ENCODE peak calls at places on chromosome 7, in seven cellular contexts. G is body of pancreas; O is CD8-positive, alpha-beta T cell; U is IMR-90; C is CD4-positive, CD25-positive, alpha-beta regulatory T cell; D is ovary; P is pancreas. F is an unnamed sample. For H3K4me1, the result is how much of the 10 kb centered on the place peaks cover.

GRCh38 chr7:44595934-44596635 is 10.3 kb upstream of the OGDH start:
- DNase-seq in P (no peak), O (no peak), U (peak), G (no peak), D (no peak), C (no peak), F (no peak)

GRCh38 chr7:156969972-156970420 is 20.5 kb downstream of the NOM1 start:
- DNase-seq in D (no peak), G (no peak), C (peak), P (no peak), U (peak), O (no peak), F (peak)

GRCh38 chr7:30984359-30985107 is 20.8 kb downstream of the GHRHR start:
- DNase-seq in G (no peak), O (no peak), D (no peak), C (no peak), P (no peak), U (no peak), F (peak)

GRCh38 chr7:132697032-132697431 is 120.8 kb upstream of the PLXNA4 start:
- DNase-seq in P (no peak), O (no peak), G (no peak), D (no peak), U (no peak), C (no peak), F (no peak)

GRCh38 chr7:1466524-1467271 is 7.4 kb upstream of the MICALL2 start:
- DNase-seq in C (no peak), O (no peak), G (peak), U (peak), D (peak), P (no peak), F (no peak)

GRCh38 chr7:101410743-101411476 is 48.2 kb downstream of the COL26A1 start:
- DNase-seq in P (peak), C (peak), D (no peak), G (peak), O (peak), U (no peak), F (no peak)

GRCh38 chr7:141788296-141788695 is 1.7 kb upstream of the TAS2R5 start:
- DNase-seq in P (no peak), D (no peak), U (no peak), C (no peak), O (no peak), G (no peak), F (no peak)

GRCh38 chr7:29296421-29296820 is 101.8 kb downstream of the CHN2 start:
- DNase-seq in O (no peak), D (no peak), U (no peak), P (no peak), G (no peak), C (no peak), F (no peak)

GRCh38 chr7:68730871-68731403 is 867.3 kb upstream of the AUTS2 start:
- DNase-seq in C (no peak), O (no peak), G (peak), U (no peak), P (peak), D (no peak), F (no peak)

GRCh38 chr7:97697396-97697795 is 34.5 kb upstream of the TAC1 start:
- DNase-seq in P (no peak), G (no peak), O (no peak), D (no peak), U (no peak), C (no peak), F (no peak)

GRCh38 chr7:30804078-30804661 is 33.0 kb downstream of the MINDY4 start:
- DNase-seq in O (no peak), C (no peak), U (peak), P (no peak), G (no peak), D (no peak), F (peak)

GRCh38 chr7:131164025-131164899 is 163.4 kb upstream of the MKLN1 start:
- DNase-seq in D (no peak), C (no peak), U (peak), O (no peak), P (no peak), G (no peak), F (peak)

GRCh38 chr7:92723205-92723604 is 113.2 kb downstream of the CDK6 start:
- DNase-seq in G (no peak), O (no peak), D (no peak), P (no peak), U (peak), C (no peak), F (no peak)

GRCh38 chr7:92720604-92721350 is 115.6 kb downstream of the CDK6 start:
- DNase-seq in C (no peak), O (no peak), P (no peak), U (no peak), D (no peak), G (no peak), F (no peak)

GRCh38 chr7:92723978-92724377 is 112.4 kb downstream of the CDK6 start:
- DNase-seq in G (no peak), C (no peak), O (no peak), D (no peak), P (no peak), U (no peak), F (no peak)

GRCh38 chr7:92725161-92725925 is 111.0 kb downstream of the CDK6 start:
- DNase-seq in U (no peak), D (no peak), C (no peak), P (no peak), G (no peak), O (no peak), F (no peak)

GRCh38 chr7:92722541-92722940 is 113.8 kb downstream of the CDK6 start:
- DNase-seq in G (no peak), U (peak), O (no peak), C (no peak), D (no peak), P (no peak), F (no peak)
- H3K4me1 ChIP-seq in G (under half), U (under half), O (under half), C (under half), D (under half), P (under half), F (under half)

GRCh38 chr7:6380310-6381095 is 67.3 kb downstream of the DAGLB start:
- DNase-seq in C (no peak), P (no peak), O (no peak), U (no peak), D (no peak), G (no peak), F (no peak)
- H3K4me1 ChIP-seq in C (half or more), P (under half), O (under half), U (under half), D (under half), G (half or more), F (under half)

DNA sequence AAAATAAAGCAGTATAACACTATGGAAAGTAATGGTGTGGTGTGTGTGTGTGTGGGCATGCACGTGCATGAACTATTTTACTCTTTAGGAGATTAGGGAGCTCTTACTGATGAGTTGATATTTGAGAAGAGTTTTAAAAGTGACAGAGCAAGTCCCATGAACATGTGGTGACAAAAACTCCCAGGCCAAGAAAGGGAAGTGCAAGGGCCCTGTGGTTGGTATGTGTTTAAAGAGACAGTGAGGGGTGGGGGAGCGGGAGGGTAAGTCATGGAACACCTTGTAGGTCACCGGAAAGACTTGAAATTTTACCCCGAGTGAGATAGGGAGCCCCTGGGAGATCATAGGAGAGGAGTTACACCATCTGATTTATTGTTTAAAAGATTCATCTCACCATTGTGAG is 63.3 kb downstream of the AKR1B1 start:
- DNase-seq in D (no peak), C (no peak), O (no peak), U (no peak), P (no peak), G (no peak), F (no peak)
- H3K4me1 ChIP-seq in D (under half), C (under half), O (under half), U (under half), P (under half), G (under half), F (under half)

DNA sequence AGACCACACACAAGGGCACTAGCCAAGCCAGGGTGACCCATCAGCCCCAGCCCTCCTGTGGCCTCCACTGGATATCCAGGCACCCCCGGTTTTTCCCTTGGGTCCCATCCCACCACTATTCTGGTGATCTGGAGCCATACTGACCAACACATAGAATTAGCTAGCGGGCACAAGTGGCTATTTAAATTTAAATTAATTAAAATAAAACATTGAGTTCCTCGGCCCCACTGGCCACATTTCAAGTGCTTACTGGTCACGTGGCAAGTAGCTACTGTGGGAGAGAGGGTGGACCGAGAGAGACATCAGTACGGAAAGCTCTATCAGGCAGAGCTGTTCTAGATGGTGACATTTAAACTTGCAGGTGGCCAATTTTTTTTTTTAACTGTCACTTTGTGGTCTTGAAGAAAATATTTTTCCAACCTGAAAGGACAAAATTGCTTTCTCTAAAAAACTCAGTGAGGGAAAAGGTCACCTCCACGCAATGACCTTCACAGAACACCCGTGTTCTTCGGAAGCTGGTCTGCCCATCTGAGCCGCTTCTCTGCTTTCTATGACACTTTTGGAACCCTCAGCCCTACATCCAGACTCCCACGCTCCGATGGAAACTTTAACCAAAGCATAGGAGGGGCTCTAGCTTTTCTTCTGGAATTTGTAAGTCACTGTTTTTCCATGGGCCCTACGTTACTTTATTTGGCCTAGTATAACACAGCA is 30.0 kb downstream of the HIPK2 start:
- DNase-seq in O (no peak), D (no peak), C (no peak), P (no peak), G (no peak), U (no peak), F (no peak)
- H3K4me1 ChIP-seq in O (under half), D (under half), C (under half), P (under half), G (under half), U (under half), F (under half)

GRCh38 chr7:36497775-36498174 is 108.1 kb downstream of the ANLN start:
- DNase-seq in C (no peak), D (no peak), O (no peak), P (no peak), G (no peak), U (no peak), F (peak)
- H3K4me1 ChIP-seq in C (under half), D (under half), O (under half), P (under half), G (under half), U (under half), F (under half)

DNA sequence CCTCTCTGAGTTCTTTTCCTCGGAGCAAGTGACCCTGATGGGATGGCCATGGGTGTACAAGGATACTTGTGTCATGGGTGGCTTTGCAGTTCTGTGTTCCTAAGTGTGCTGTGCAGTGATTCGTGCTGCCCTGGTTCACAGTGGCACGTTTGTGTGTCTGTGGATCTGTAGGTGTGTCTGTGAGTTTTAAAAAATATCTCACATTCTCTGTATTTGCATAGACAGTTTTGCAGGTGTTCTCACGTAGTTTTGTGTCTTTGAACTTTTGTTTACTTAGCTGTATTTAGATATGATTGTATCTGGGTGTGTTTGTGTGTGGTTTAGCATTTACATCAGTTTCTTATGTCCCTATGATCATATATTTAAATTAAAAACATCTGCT is 3.7 kb downstream of the ZNF775 start:
- DNase-seq in D (no peak), O (no peak), P (no peak), G (no peak), C (no peak), U (no peak), F (no peak)
- H3K4me1 ChIP-seq in D (under half), O (under half), P (under half), G (under half), C (under half), U (under half), F (under half)

GRCh38 chr7:27095050-27095896 is 527 bp downstream of the HOXA1 start:
- DNase-seq in U (peak), O (no peak), P (no peak), C (no peak), G (no peak), D (no peak), F (no peak)

GRCh38 chr7:27095897-27096755 is at the start of gene HOXA1:
- DNase-seq in U (peak), D (peak), P (no peak), C (peak), O (peak), G (peak), F (peak)

GRCh38 chr7:27092753-27093097 is 3.1 kb downstream of the HOXA1 start:
- DNase-seq in O (no peak), U (no peak), G (no peak), D (no peak), P (no peak), C (no peak), F (no peak)

GRCh38 chr7:27091936-27092752 is 3.7 kb downstream of the HOXA1 start:
- DNase-seq in G (no peak), C (no peak), P (no peak), U (no peak), O (no peak), D (no peak), F (no peak)

DNA sequence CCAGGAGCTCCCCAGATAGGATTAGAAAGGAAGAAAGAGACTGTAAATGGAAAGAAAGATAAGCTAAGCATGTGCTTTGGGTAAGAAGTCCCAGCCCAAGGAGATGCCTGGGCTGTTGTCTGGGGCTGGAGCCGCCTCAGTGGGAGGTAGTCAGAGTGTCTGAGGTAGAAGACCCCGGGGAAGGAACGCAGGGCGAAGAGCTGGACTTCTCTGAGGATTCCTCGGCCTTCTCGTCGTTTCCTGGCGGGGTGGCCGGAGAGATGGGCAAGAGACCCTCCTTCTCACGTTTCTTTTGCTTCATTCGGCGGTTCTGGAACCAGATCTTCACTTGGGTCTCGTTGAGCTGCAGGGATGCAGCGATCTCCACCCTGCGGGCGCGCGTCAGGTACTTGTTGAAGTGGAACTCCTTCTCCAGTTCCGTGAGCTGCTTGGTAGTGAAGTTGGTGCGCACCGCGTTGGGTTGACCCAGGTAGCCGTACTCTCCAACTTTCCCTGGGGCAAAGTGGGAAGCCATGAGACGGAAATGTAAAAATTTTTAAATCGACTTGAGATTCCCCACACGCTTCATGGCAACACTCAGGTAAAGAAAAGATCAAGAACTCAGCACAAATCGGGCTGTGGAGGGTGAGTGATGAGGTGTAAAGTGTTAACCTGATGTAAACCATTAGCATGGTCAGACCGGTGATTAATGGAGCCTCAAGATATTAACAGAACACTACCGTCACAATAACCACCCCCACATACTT is 1.3 kb downstream of the HOXA1 start:
- DNase-seq in C (no peak), O (no peak), D (no peak), U (no peak), G (no peak), P (no peak), F (no peak)
- H3K4me1 ChIP-seq in C (under half), O (under half), D (under half), U (under half), G (under half), P (under half), F (under half)

GRCh38 chr7:107047902-107048782 is 3.6 kb downstream of the PRKAR2B start:
- DNase-seq in C (no peak), U (peak), D (no peak), O (no peak), P (no peak), G (no peak), F (no peak)

GRCh38 chr7:107049971-107050532 is 5.5 kb downstream of the PRKAR2B start:
- DNase-seq in C (no peak), P (no peak), D (no peak), G (no peak), O (no peak), U (no peak), F (no peak)

GRCh38 chr7:107049480-107049879 is 5.0 kb downstream of the PRKAR2B start:
- DNase-seq in U (no peak), C (no peak), O (no peak), D (no peak), P (no peak), G (no peak), F (no peak)

GRCh38 chr7:107046511-107047259 is 2.2 kb downstream of the PRKAR2B start:
- DNase-seq in O (no peak), C (no peak), D (no peak), P (no peak), U (no peak), G (no peak), F (no peak)

DNA sequence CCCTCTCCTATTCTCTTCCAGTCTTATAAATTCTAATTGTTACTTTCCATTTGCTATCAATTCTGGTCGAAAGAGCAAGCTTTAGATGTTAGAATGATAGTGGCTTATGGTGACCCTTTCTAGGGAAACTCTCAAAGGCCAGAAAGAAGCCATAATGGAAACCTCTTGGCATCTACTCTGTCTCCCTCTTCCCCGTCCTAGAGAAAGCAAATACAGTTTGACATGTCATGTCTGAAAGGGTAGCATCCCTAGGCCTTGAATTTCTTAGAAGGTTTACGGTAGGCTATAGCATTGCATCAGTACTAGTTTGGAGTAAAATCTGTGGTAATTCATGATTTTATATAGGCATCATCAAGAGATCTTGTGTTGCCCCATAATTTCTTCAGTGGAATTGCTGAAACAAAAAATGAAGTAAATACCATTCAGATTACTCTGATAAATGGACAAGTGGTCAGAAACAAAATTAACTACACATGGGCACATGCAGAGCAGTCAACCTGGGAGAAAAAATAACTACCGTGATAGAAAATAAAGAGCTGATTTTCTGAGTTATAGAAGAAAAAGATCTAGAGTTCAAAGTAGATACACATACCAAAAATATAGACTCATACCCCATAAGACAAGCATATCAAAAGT is 4.4 kb downstream of the PRKAR2B start:
- DNase-seq in P (no peak), D (no peak), O (no peak), C (no peak), G (no peak), U (no peak), F (no peak)
- H3K4me1 ChIP-seq in P (under half), D (under half), O (under half), C (under half), G (under half), U (under half), F (under half)

GRCh38 chr7:80902716-80903308 is 16.0 kb downstream of the SEMA3C start:
- DNase-seq in U (no peak), O (no peak), P (no peak), C (no peak), D (no peak), G (no peak), F (no peak)
- H3K4me1 ChIP-seq in U (under half), O (under half), P (under half), C (under half), D (under half), G (under half), F (under half)

DNA sequence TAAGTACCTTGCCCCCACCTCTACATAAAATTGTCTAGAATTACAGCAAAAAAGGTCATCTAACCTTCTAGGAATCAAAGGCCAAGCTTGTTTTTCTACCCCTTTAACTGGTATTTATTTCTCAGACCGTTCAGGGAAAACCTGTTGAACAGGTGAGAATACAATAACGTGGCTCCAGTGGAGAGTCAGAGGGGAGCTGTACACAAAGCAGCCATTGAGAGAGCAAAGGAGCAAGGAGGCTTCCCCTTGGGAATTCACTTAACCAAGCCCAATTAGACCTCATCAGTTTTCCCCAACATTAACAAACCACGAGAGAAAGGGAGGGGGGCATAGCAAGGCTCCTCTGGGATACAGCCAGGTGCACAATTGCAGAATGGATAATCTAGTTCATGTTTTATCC is 101.9 kb downstream of the ELMO1 start:
- DNase-seq in G (no peak), O (no peak), D (no peak), P (no peak), C (no peak), U (no peak), F (no peak)
- H3K4me1 ChIP-seq in G (under half), O (under half), D (under half), P (under half), C (under half), U (under half), F (under half)